ENCODE peak calls at places on chromosomes 4 and X, in ten cellular contexts. S, J, L, C, X, Y, G, W, Z and U are unnamed samples.

GRCh38 chrX:110432831-110433230 is 74.2 kb downstream of the RTL9 start:
- DNase-seq in J (no peak), L (no peak), W (no peak), Z (no peak), G (no peak), C (peak), S (no peak), X (no peak), Y (no peak), U (no peak)

GRCh38 chr4:1172971-1173757 is 781 bp upstream of the SPON2 start:
- DNase-seq in X (no peak), C (no peak), W (no peak), S (no peak), Y (no peak), L (no peak), Z (no peak), G (no peak), J (no peak), U (no peak)

GRCh38 chr4:161581262-161581661 is 582.5 kb downstream of the FSTL5 start:
- DNase-seq in Y (peak), J (no peak), C (no peak), L (no peak), S (no peak), W (no peak), X (no peak), Z (no peak), G (no peak), U (no peak)

GRCh38 chrX:13028871-13029336 is 15.5 kb downstream of the FAM9C start:
- DNase-seq in C (no peak), J (no peak), Y (no peak), W (no peak), G (no peak), L (no peak), S (no peak), X (peak), Z (no peak), U (no peak)

GRCh38 chr4:118994030-118994429 is 105.4 kb downstream of the SYNPO2 start:
- DNase-seq in L (no peak), J (no peak), Z (no peak), C (peak), W (no peak), Y (no peak), X (no peak), S (no peak), G (no peak), U (no peak)

GRCh38 chr4:174047363-174047762 is 236.1 kb downstream of the FBXO8 start:
- DNase-seq in W (no peak), C (no peak), Z (no peak), Y (no peak), J (no peak), X (no peak), G (no peak), L (no peak), S (no peak), U (no peak)

GRCh38 chrX:53882331-53882730 is 161.9 kb downstream of the PHF8 start:
- DNase-seq in S (no peak), W (no peak), L (no peak), G (no peak), J (no peak), X (peak), Y (no peak), Z (no peak), C (no peak), U (no peak)

GRCh38 chrX:68999351-68999750 is 165.9 kb downstream of the PJA1 start:
- DNase-seq in Y (no peak), W (no peak), S (no peak), X (peak), L (no peak), C (no peak), J (no peak), Z (no peak), G (no peak), U (no peak)